ENCODE peak calls at places on chromosomes 5 and 9, in eight cellular contexts. F is esophagus squamous epithelium, M is NCI-H774, D is progenitor cell of endocrine pancreas, X is sciatic nerve, I is HT1080, E is SJSA1, Q is adipocyte. L is an unnamed sample.
A peak's percentile ranks its signal among the peaks of the same experiment; 100 is the strongest.

GRCh38 chr5:76867827-76868693 is 18.2 kb downstream of the S100Z start:
- DNase-seq in F (no peak), M (peak; percentile 64), D (peak; percentile 59), X (peak; percentile 66), I (peak; percentile 65), E (peak; percentile 55), Q (peak; percentile 83), L (peak; percentile 50)

GRCh38 chr5:178467261-178468195 is 122.7 kb downstream of the COL23A1 start:
- DNase-seq in F (no peak), M (no peak), D (no peak), X (peak; percentile 65), I (no peak), E (peak; percentile 36), Q (peak; percentile 27), L (no peak)

GRCh38 chr5:3347741-3348140 is 247.9 kb upstream of the IRX1 start:
- DNase-seq in F (no peak), M (no peak), D (no peak), X (peak; percentile 25), I (no peak), E (peak; percentile 19), Q (no peak), L (no peak)

GRCh38 chr9:87554976-87555375 is 57.3 kb downstream of the DAPK1 start:
- DNase-seq in F (no peak), M (no peak), D (no peak), X (no peak), I (no peak), E (no peak), Q (no peak), L (no peak)

GRCh38 chr9:136764301-136764891 is at the start of gene LCN15:
- DNase-seq in F (no peak), M (peak; percentile 77), D (no peak), X (no peak), I (no peak), E (no peak), Q (no peak), L (no peak)

GRCh38 chr5:58944221-58944620 is 361.3 kb downstream of the RAB3C start:
- DNase-seq in F (no peak), M (no peak), D (no peak), X (no peak), I (no peak), E (no peak), Q (no peak), L (no peak)

GRCh38 chr5:32482193-32482592 is 37.7 kb upstream of the ZFR start:
- DNase-seq in F (no peak), M (no peak), D (no peak), X (no peak), I (no peak), E (no peak), Q (no peak), L (no peak)

GRCh38 chr5:142506756-142507155 is 179.1 kb downstream of the FGF1 start:
- DNase-seq in F (no peak), M (no peak), D (no peak), X (no peak), I (no peak), E (no peak), Q (no peak), L (no peak)

GRCh38 chr5:164296603-164297080 is 791.2 kb downstream of the MAT2B start:
- DNase-seq in F (no peak), M (no peak), D (peak; percentile 10), X (no peak), I (peak; percentile 12), E (no peak), Q (peak; percentile 57), L (peak; percentile 54)

GRCh38 chr9:136539427-136540412 is 6.1 kb downstream of the NOTCH1 start:
- DNase-seq in F (peak; percentile 86), M (peak; percentile 34), D (no peak), X (peak; percentile 91), I (peak; percentile 36), E (no peak), Q (no peak), L (no peak)

GRCh38 chr9:93432964-93433363 is 18.5 kb upstream of the FAM120A start:
- DNase-seq in F (no peak), M (no peak), D (no peak), X (no peak), I (no peak), E (no peak), Q (no peak), L (no peak)

GRCh38 chr9:5178126-5178805 is 7.2 kb downstream of the INSL6 start:
- DNase-seq in F (no peak), M (no peak), D (no peak), X (no peak), I (peak; percentile 11), E (no peak), Q (no peak), L (no peak)

GRCh38 chr9:106697799-106698591 is 165.0 kb upstream of the ZNF462 start:
- DNase-seq in F (no peak), M (peak; percentile 69), D (no peak), X (peak; percentile 77), I (peak; percentile 60), E (peak; percentile 75), Q (peak; percentile 92), L (no peak)

GRCh38 chr5:132819468-132819867 is 6.4 kb downstream of the SOWAHA start:
- DNase-seq in F (no peak), M (no peak), D (no peak), X (no peak), I (no peak), E (no peak), Q (no peak), L (no peak)

GRCh38 chr5:10424124-10424731 is 17.5 kb upstream of the ROPN1L start:
- DNase-seq in F (no peak), M (peak; percentile 16), D (no peak), X (no peak), I (peak; percentile 50), E (no peak), Q (peak; percentile 71), L (no peak)

GRCh38 chr5:57671371-57671770 is 188.8 kb upstream of the ACTBL2 start:
- DNase-seq in F (no peak), M (no peak), D (no peak), X (no peak), I (no peak), E (no peak), Q (no peak), L (no peak)

GRCh38 chr5:17218353-17219005 is 1.0 kb downstream of the BASP1 start:
- DNase-seq in F (no peak), M (no peak), D (peak; percentile 15), X (peak; percentile 62), I (no peak), E (peak; percentile 62), Q (peak; percentile 86), L (no peak)

GRCh38 chr5:98454407-98454806 is 319.1 kb upstream of the RGMB start:
- DNase-seq in F (no peak), M (no peak), D (no peak), X (no peak), I (no peak), E (no peak), Q (peak; percentile 73), L (no peak)

GRCh38 chr5:9239626-9240025 is 306.2 kb downstream of the SEMA5A start:
- DNase-seq in F (no peak), M (no peak), D (no peak), X (no peak), I (no peak), E (no peak), Q (peak; percentile 69), L (no peak)

GRCh38 chr5:6752236-6752635 is 39.0 kb downstream of the TENT4A start:
- DNase-seq in F (no peak), M (no peak), D (no peak), X (no peak), I (no peak), E (no peak), Q (no peak), L (no peak)

GRCh38 chr9:90826326-90827020 is 24.9 kb downstream of the SYK start:
- DNase-seq in F (no peak), M (no peak), D (no peak), X (no peak), I (no peak), E (no peak), Q (no peak), L (no peak)

GRCh38 chr9:121889990-121890563 is 203.0 kb downstream of the TTLL11 start:
- DNase-seq in F (no peak), M (no peak), D (no peak), X (no peak), I (no peak), E (no peak), Q (peak; percentile 38), L (no peak)

GRCh38 chr5:94791787-94792186 is 173.3 kb downstream of the SLF1 start:
- DNase-seq in F (no peak), M (no peak), D (no peak), X (no peak), I (no peak), E (no peak), Q (no peak), L (no peak)

GRCh38 chr5:82255844-82256243 is 22.3 kb downstream of the RPS23 start:
- DNase-seq in F (no peak), M (no peak), D (no peak), X (no peak), I (no peak), E (no peak), Q (no peak), L (no peak)

GRCh38 chr9:112310826-112311225 is 22.6 kb downstream of the PTBP3 start:
- DNase-seq in F (no peak), M (no peak), D (no peak), X (no peak), I (no peak), E (no peak), Q (no peak), L (peak; percentile 54)

GRCh38 chr9:88692837-88693236 is 157.9 kb downstream of the NXNL2 start:
- DNase-seq in F (no peak), M (no peak), D (no peak), X (no peak), I (no peak), E (no peak), Q (no peak), L (no peak)

GRCh38 chr5:124790261-124790894 is 43.9 kb upstream of the ZNF608 start:
- DNase-seq in F (no peak), M (no peak), D (no peak), X (no peak), I (peak; percentile 45), E (no peak), Q (peak; percentile 39), L (no peak)